ENCODE peak calls at places on chromosomes 4 and X, in nine cellular contexts. One of them, this sample, is unnamed.

GRCh38 chr4:17206829-17207773 is 304.8 kb downstream of the QDPR start:
- DNase-seq in stimulated activated CD4-positive, alpha-beta T cell treated with anti-CD3 and anti-CD28 coated beads, Interleukin-1b, Interleukin-23, amount 100 ng/mL, for 48 hours: no peak
- DNase-seq in heart right ventricle: no peak
- DNase-seq in GM20000: no peak
- DNase-seq in HCEC 1CT: no peak
- DNase-seq in sciatic nerve: no peak
- DNase-seq in endothelial cell: no peak
- DNase-seq in H7: no peak
- DNase-seq in amniotic epithelial cell: no peak
- DNase-seq in this sample: no peak

GRCh38 chrX:134377537-134377936 is 82.4 kb upstream of the HPRT1 start:
- DNase-seq in stimulated activated CD4-positive, alpha-beta T cell treated with anti-CD3 and anti-CD28 coated beads, Interleukin-1b, Interleukin-23, amount 100 ng/mL, for 48 hours: peak
- DNase-seq in heart right ventricle: no peak
- DNase-seq in GM20000: no peak
- DNase-seq in HCEC 1CT: peak
- DNase-seq in sciatic nerve: no peak
- DNase-seq in endothelial cell: no peak
- DNase-seq in H7: no peak
- DNase-seq in amniotic epithelial cell: peak
- DNase-seq in this sample: peak

GRCh38 chrX:47191331-47191730 is 2.3 kb upstream of the UBA1 start:
- DNase-seq in stimulated activated CD4-positive, alpha-beta T cell treated with anti-CD3 and anti-CD28 coated beads, Interleukin-1b, Interleukin-23, amount 100 ng/mL, for 48 hours: peak
- DNase-seq in heart right ventricle: no peak
- DNase-seq in GM20000: peak
- DNase-seq in HCEC 1CT: peak
- DNase-seq in sciatic nerve: no peak
- DNase-seq in endothelial cell: peak
- DNase-seq in H7: peak
- DNase-seq in amniotic epithelial cell: no peak
- DNase-seq in this sample: peak

GRCh38 chr4:151409470-151410313 is 716 bp downstream of the FHIP1A start:
- DNase-seq in stimulated activated CD4-positive, alpha-beta T cell treated with anti-CD3 and anti-CD28 coated beads, Interleukin-1b, Interleukin-23, amount 100 ng/mL, for 48 hours: no peak
- DNase-seq in heart right ventricle: peak
- DNase-seq in GM20000: peak
- DNase-seq in HCEC 1CT: no peak
- DNase-seq in sciatic nerve: peak
- DNase-seq in endothelial cell: peak
- DNase-seq in H7: peak
- DNase-seq in amniotic epithelial cell: peak
- DNase-seq in this sample: peak

GRCh38 chr4:37533286-37534033 is 152.7 kb downstream of the RELL1 start:
- DNase-seq in stimulated activated CD4-positive, alpha-beta T cell treated with anti-CD3 and anti-CD28 coated beads, Interleukin-1b, Interleukin-23, amount 100 ng/mL, for 48 hours: no peak
- DNase-seq in heart right ventricle: no peak
- DNase-seq in GM20000: no peak
- DNase-seq in HCEC 1CT: no peak
- DNase-seq in sciatic nerve: no peak
- DNase-seq in endothelial cell: no peak
- DNase-seq in H7: no peak
- DNase-seq in amniotic epithelial cell: no peak
- DNase-seq in this sample: peak

GRCh38 chrX:151722241-151722846 is 6.5 kb downstream of the FATE1 start:
- DNase-seq in stimulated activated CD4-positive, alpha-beta T cell treated with anti-CD3 and anti-CD28 coated beads, Interleukin-1b, Interleukin-23, amount 100 ng/mL, for 48 hours: no peak
- DNase-seq in heart right ventricle: peak
- DNase-seq in GM20000: no peak
- DNase-seq in HCEC 1CT: no peak
- DNase-seq in sciatic nerve: peak
- DNase-seq in endothelial cell: peak
- DNase-seq in H7: peak
- DNase-seq in amniotic epithelial cell: no peak
- DNase-seq in this sample: peak

GRCh38 chrX:137565921-137566745 is at the start of gene ZIC3:
- DNase-seq in stimulated activated CD4-positive, alpha-beta T cell treated with anti-CD3 and anti-CD28 coated beads, Interleukin-1b, Interleukin-23, amount 100 ng/mL, for 48 hours: peak
- DNase-seq in heart right ventricle: peak
- DNase-seq in GM20000: no peak
- DNase-seq in HCEC 1CT: no peak
- DNase-seq in sciatic nerve: peak
- DNase-seq in endothelial cell: peak
- DNase-seq in H7: peak
- DNase-seq in amniotic epithelial cell: peak
- DNase-seq in this sample: peak

GRCh38 chrX:118183606-118184005 is 67.0 kb upstream of the KLHL13 start:
- DNase-seq in stimulated activated CD4-positive, alpha-beta T cell treated with anti-CD3 and anti-CD28 coated beads, Interleukin-1b, Interleukin-23, amount 100 ng/mL, for 48 hours: no peak
- DNase-seq in heart right ventricle: no peak
- DNase-seq in GM20000: no peak
- DNase-seq in HCEC 1CT: no peak
- DNase-seq in sciatic nerve: no peak
- DNase-seq in endothelial cell: no peak
- DNase-seq in H7: peak
- DNase-seq in amniotic epithelial cell: no peak
- DNase-seq in this sample: no peak

GRCh38 chr4:85777908-85778808 is 303.2 kb downstream of the ARHGAP24 start:
- DNase-seq in stimulated activated CD4-positive, alpha-beta T cell treated with anti-CD3 and anti-CD28 coated beads, Interleukin-1b, Interleukin-23, amount 100 ng/mL, for 48 hours: no peak
- DNase-seq in heart right ventricle: no peak
- DNase-seq in GM20000: peak
- DNase-seq in HCEC 1CT: peak
- DNase-seq in sciatic nerve: no peak
- DNase-seq in endothelial cell: no peak
- DNase-seq in H7: no peak
- DNase-seq in amniotic epithelial cell: peak
- DNase-seq in this sample: peak

GRCh38 chrX:97481228-97481627 is 597.5 kb downstream of the RPA4 start:
- DNase-seq in stimulated activated CD4-positive, alpha-beta T cell treated with anti-CD3 and anti-CD28 coated beads, Interleukin-1b, Interleukin-23, amount 100 ng/mL, for 48 hours: no peak
- DNase-seq in heart right ventricle: no peak
- DNase-seq in GM20000: no peak
- DNase-seq in HCEC 1CT: no peak
- DNase-seq in sciatic nerve: no peak
- DNase-seq in endothelial cell: no peak
- DNase-seq in H7: no peak
- DNase-seq in amniotic epithelial cell: no peak
- DNase-seq in this sample: no peak

GRCh38 chr4:3656441-3657376 is 109.5 kb upstream of the ADRA2C start:
- DNase-seq in stimulated activated CD4-positive, alpha-beta T cell treated with anti-CD3 and anti-CD28 coated beads, Interleukin-1b, Interleukin-23, amount 100 ng/mL, for 48 hours: no peak
- DNase-seq in heart right ventricle: no peak
- DNase-seq in GM20000: no peak
- DNase-seq in HCEC 1CT: no peak
- DNase-seq in sciatic nerve: no peak
- DNase-seq in endothelial cell: no peak
- DNase-seq in H7: peak
- DNase-seq in amniotic epithelial cell: no peak
- DNase-seq in this sample: no peak

GRCh38 chrX:69280956-69281355 is 115.7 kb upstream of the PJA1 start:
- DNase-seq in stimulated activated CD4-positive, alpha-beta T cell treated with anti-CD3 and anti-CD28 coated beads, Interleukin-1b, Interleukin-23, amount 100 ng/mL, for 48 hours: no peak
- DNase-seq in heart right ventricle: no peak
- DNase-seq in GM20000: no peak
- DNase-seq in HCEC 1CT: no peak
- DNase-seq in sciatic nerve: no peak
- DNase-seq in endothelial cell: no peak
- DNase-seq in H7: no peak
- DNase-seq in amniotic epithelial cell: no peak
- DNase-seq in this sample: no peak

GRCh38 chr4:94939791-94940530 is 182.2 kb downstream of the BMPR1B start:
- DNase-seq in stimulated activated CD4-positive, alpha-beta T cell treated with anti-CD3 and anti-CD28 coated beads, Interleukin-1b, Interleukin-23, amount 100 ng/mL, for 48 hours: no peak
- DNase-seq in heart right ventricle: no peak
- DNase-seq in GM20000: no peak
- DNase-seq in HCEC 1CT: peak
- DNase-seq in sciatic nerve: no peak
- DNase-seq in endothelial cell: no peak
- DNase-seq in H7: no peak
- DNase-seq in amniotic epithelial cell: no peak
- DNase-seq in this sample: peak

GRCh38 chrX:103687696-103688191 is 1.2 kb upstream of the MORF4L2 start:
- DNase-seq in stimulated activated CD4-positive, alpha-beta T cell treated with anti-CD3 and anti-CD28 coated beads, Interleukin-1b, Interleukin-23, amount 100 ng/mL, for 48 hours: peak
- DNase-seq in heart right ventricle: peak
- DNase-seq in GM20000: peak
- DNase-seq in HCEC 1CT: peak
- DNase-seq in sciatic nerve: peak
- DNase-seq in endothelial cell: peak
- DNase-seq in H7: peak
- DNase-seq in amniotic epithelial cell: peak
- DNase-seq in this sample: peak

GRCh38 chrX:123871309-123871708 is 11.5 kb downstream of the XIAP start:
- DNase-seq in stimulated activated CD4-positive, alpha-beta T cell treated with anti-CD3 and anti-CD28 coated beads, Interleukin-1b, Interleukin-23, amount 100 ng/mL, for 48 hours: no peak
- DNase-seq in heart right ventricle: no peak
- DNase-seq in GM20000: no peak
- DNase-seq in HCEC 1CT: no peak
- DNase-seq in sciatic nerve: no peak
- DNase-seq in endothelial cell: no peak
- DNase-seq in H7: no peak
- DNase-seq in amniotic epithelial cell: no peak
- DNase-seq in this sample: no peak

GRCh38 chr4:87423313-87424031 is 1.1 kb downstream of the NUDT9 start:
- DNase-seq in stimulated activated CD4-positive, alpha-beta T cell treated with anti-CD3 and anti-CD28 coated beads, Interleukin-1b, Interleukin-23, amount 100 ng/mL, for 48 hours: no peak
- DNase-seq in heart right ventricle: no peak
- DNase-seq in GM20000: no peak
- DNase-seq in HCEC 1CT: no peak
- DNase-seq in sciatic nerve: no peak
- DNase-seq in endothelial cell: no peak
- DNase-seq in H7: peak
- DNase-seq in amniotic epithelial cell: peak
- DNase-seq in this sample: no peak

GRCh38 chr4:74418063-74418670 is 26.8 kb upstream of the AREG start:
- DNase-seq in stimulated activated CD4-positive, alpha-beta T cell treated with anti-CD3 and anti-CD28 coated beads, Interleukin-1b, Interleukin-23, amount 100 ng/mL, for 48 hours: no peak
- DNase-seq in heart right ventricle: no peak
- DNase-seq in GM20000: no peak
- DNase-seq in HCEC 1CT: peak
- DNase-seq in sciatic nerve: no peak
- DNase-seq in endothelial cell: no peak
- DNase-seq in H7: no peak
- DNase-seq in amniotic epithelial cell: peak
- DNase-seq in this sample: peak

GRCh38 chrX:7925867-7926472 is 1.2 kb downstream of the PNPLA4 start:
- DNase-seq in stimulated activated CD4-positive, alpha-beta T cell treated with anti-CD3 and anti-CD28 coated beads, Interleukin-1b, Interleukin-23, amount 100 ng/mL, for 48 hours: peak
- DNase-seq in heart right ventricle: peak
- DNase-seq in GM20000: peak
- DNase-seq in HCEC 1CT: peak
- DNase-seq in sciatic nerve: peak
- DNase-seq in endothelial cell: peak
- DNase-seq in H7: peak
- DNase-seq in amniotic epithelial cell: peak
- DNase-seq in this sample: peak

This sample was measured in choroid plexus epithelial cell.